ENCODE peak calls at places on chromosomes 12 and 14, in ten cellular contexts. One of them, this sample, is unnamed. For H3K9me3, the result is how much of the 10 kb centered on the place peaks cover.

GRCh38 chr12:78018146-78018910 is 187.6 kb downstream of the NAV3 start:
- DNase-seq in astrocyte: peak
- DNase-seq in left ventricle myocardium inferior: no peak
- DNase-seq in GM23248: no peak
- DNase-seq in heart right ventricle: no peak
- DNase-seq in IMR-90: peak
- DNase-seq in heart left ventricle: no peak
- DNase-seq in CD4-positive, CD25-positive, alpha-beta regulatory T cell: no peak
- DNase-seq in right lobe of liver: no peak
- DNase-seq in tibial nerve: no peak
- DNase-seq in this sample: no peak

GRCh38 chr12:23168459-23168858 is 543.5 kb downstream of the ETNK1 start:
- DNase-seq in astrocyte: no peak
- DNase-seq in left ventricle myocardium inferior: no peak
- DNase-seq in GM23248: no peak
- DNase-seq in heart right ventricle: no peak
- DNase-seq in IMR-90: no peak
- DNase-seq in heart left ventricle: no peak
- DNase-seq in CD4-positive, CD25-positive, alpha-beta regulatory T cell: no peak
- DNase-seq in right lobe of liver: no peak
- DNase-seq in tibial nerve: no peak
- DNase-seq in this sample: no peak

GRCh38 chr14:104725772-104726548 is 1.9 kb downstream of the ADSS1 start:
- DNase-seq in astrocyte: no peak
- DNase-seq in left ventricle myocardium inferior: no peak
- DNase-seq in GM23248: peak
- DNase-seq in heart right ventricle: no peak
- DNase-seq in IMR-90: no peak
- DNase-seq in heart left ventricle: no peak
- DNase-seq in CD4-positive, CD25-positive, alpha-beta regulatory T cell: no peak
- DNase-seq in right lobe of liver: no peak
- DNase-seq in tibial nerve: no peak
- DNase-seq in this sample: no peak

GRCh38 chr14:104594310-104595046 is 10.1 kb downstream of the TMEM179 start:
- DNase-seq in astrocyte: no peak
- DNase-seq in left ventricle myocardium inferior: peak
- DNase-seq in GM23248: no peak
- DNase-seq in heart right ventricle: no peak
- DNase-seq in IMR-90: no peak
- DNase-seq in heart left ventricle: peak
- DNase-seq in CD4-positive, CD25-positive, alpha-beta regulatory T cell: no peak
- DNase-seq in right lobe of liver: peak
- DNase-seq in tibial nerve: no peak
- DNase-seq in this sample: peak

GRCh38 chr12:105835505-105835904 is 303.2 kb downstream of the NUAK1 start:
- DNase-seq in astrocyte: no peak
- DNase-seq in left ventricle myocardium inferior: no peak
- DNase-seq in GM23248: no peak
- DNase-seq in heart right ventricle: no peak
- DNase-seq in IMR-90: no peak
- DNase-seq in heart left ventricle: no peak
- DNase-seq in CD4-positive, CD25-positive, alpha-beta regulatory T cell: no peak
- DNase-seq in right lobe of liver: no peak
- DNase-seq in tibial nerve: no peak
- DNase-seq in this sample: no peak

GRCh38 chr14:69983317-69983716 is 104.1 kb downstream of the SMOC1 start:
- DNase-seq in astrocyte: no peak
- DNase-seq in left ventricle myocardium inferior: no peak
- DNase-seq in GM23248: no peak
- DNase-seq in heart right ventricle: no peak
- DNase-seq in IMR-90: no peak
- DNase-seq in heart left ventricle: no peak
- DNase-seq in CD4-positive, CD25-positive, alpha-beta regulatory T cell: no peak
- DNase-seq in right lobe of liver: no peak
- DNase-seq in tibial nerve: no peak
- DNase-seq in this sample: no peak

GRCh38 chr12:113874999-113875561 is 91.0 kb downstream of the RBM19 start:
- DNase-seq in astrocyte: peak
- DNase-seq in left ventricle myocardium inferior: no peak
- DNase-seq in GM23248: peak
- DNase-seq in heart right ventricle: no peak
- DNase-seq in IMR-90: peak
- DNase-seq in heart left ventricle: no peak
- DNase-seq in CD4-positive, CD25-positive, alpha-beta regulatory T cell: no peak
- DNase-seq in right lobe of liver: no peak
- DNase-seq in tibial nerve: no peak
- DNase-seq in this sample: no peak

GRCh38 chr14:75826599-75826998 is 155.2 kb downstream of the TGFB3 start:
- DNase-seq in astrocyte: no peak
- DNase-seq in left ventricle myocardium inferior: no peak
- DNase-seq in GM23248: peak
- DNase-seq in heart right ventricle: no peak
- DNase-seq in IMR-90: peak
- DNase-seq in heart left ventricle: no peak
- DNase-seq in CD4-positive, CD25-positive, alpha-beta regulatory T cell: no peak
- DNase-seq in right lobe of liver: no peak
- DNase-seq in tibial nerve: no peak
- DNase-seq in this sample: no peak

GRCh38 chr14:80959448-80960006 is 4.1 kb downstream of the TSHR start:
- DNase-seq in astrocyte: no peak
- DNase-seq in left ventricle myocardium inferior: no peak
- DNase-seq in GM23248: no peak
- DNase-seq in heart right ventricle: no peak
- DNase-seq in IMR-90: no peak
- DNase-seq in heart left ventricle: no peak
- DNase-seq in CD4-positive, CD25-positive, alpha-beta regulatory T cell: peak
- DNase-seq in right lobe of liver: no peak
- DNase-seq in tibial nerve: no peak
- DNase-seq in this sample: no peak

GRCh38 chr12:54141534-54142475 is 47.0 kb downstream of the SMUG1 start:
- DNase-seq in astrocyte: peak
- DNase-seq in left ventricle myocardium inferior: no peak
- DNase-seq in GM23248: peak
- DNase-seq in heart right ventricle: no peak
- DNase-seq in IMR-90: no peak
- DNase-seq in heart left ventricle: no peak
- DNase-seq in CD4-positive, CD25-positive, alpha-beta regulatory T cell: no peak
- DNase-seq in right lobe of liver: no peak
- DNase-seq in tibial nerve: peak
- DNase-seq in this sample: no peak

GRCh38 chr12:70849265-70849960 is 71.1 kb downstream of the PTPRR start:
- DNase-seq in astrocyte: peak
- DNase-seq in left ventricle myocardium inferior: no peak
- DNase-seq in GM23248: peak
- DNase-seq in heart right ventricle: no peak
- DNase-seq in IMR-90: peak
- DNase-seq in heart left ventricle: no peak
- DNase-seq in CD4-positive, CD25-positive, alpha-beta regulatory T cell: no peak
- DNase-seq in right lobe of liver: no peak
- DNase-seq in tibial nerve: no peak
- DNase-seq in this sample: no peak

GRCh38 chr12:6950944-6951540 is at the start of gene PTPN6:
- DNase-seq in astrocyte: no peak
- DNase-seq in left ventricle myocardium inferior: peak
- DNase-seq in GM23248: no peak
- DNase-seq in heart right ventricle: peak
- DNase-seq in IMR-90: no peak
- DNase-seq in heart left ventricle: peak
- DNase-seq in CD4-positive, CD25-positive, alpha-beta regulatory T cell: no peak
- DNase-seq in right lobe of liver: peak
- DNase-seq in tibial nerve: no peak
- DNase-seq in this sample: peak

GRCh38 chr12:8687846-8688601 is 9.8 kb upstream of the RIMKLB start:
- DNase-seq in astrocyte: peak
- DNase-seq in left ventricle myocardium inferior: no peak
- DNase-seq in GM23248: peak
- DNase-seq in heart right ventricle: no peak
- DNase-seq in IMR-90: peak
- DNase-seq in heart left ventricle: peak
- DNase-seq in CD4-positive, CD25-positive, alpha-beta regulatory T cell: no peak
- DNase-seq in right lobe of liver: no peak
- DNase-seq in tibial nerve: peak
- DNase-seq in this sample: no peak

GRCh38 chr14:22837750-22838538 is 1.6 kb downstream of the MMP14 start:
- DNase-seq in astrocyte: peak
- DNase-seq in left ventricle myocardium inferior: peak
- DNase-seq in GM23248: peak
- DNase-seq in heart right ventricle: peak
- DNase-seq in IMR-90: peak
- DNase-seq in heart left ventricle: peak
- DNase-seq in CD4-positive, CD25-positive, alpha-beta regulatory T cell: no peak
- DNase-seq in right lobe of liver: peak
- DNase-seq in tibial nerve: peak
- DNase-seq in this sample: no peak

GRCh38 chr12:64625243-64626077 is 15.2 kb downstream of the RASSF3 start:
- DNase-seq in astrocyte: peak
- DNase-seq in left ventricle myocardium inferior: peak
- DNase-seq in GM23248: peak
- DNase-seq in heart right ventricle: peak
- DNase-seq in IMR-90: peak
- DNase-seq in heart left ventricle: peak
- DNase-seq in CD4-positive, CD25-positive, alpha-beta regulatory T cell: no peak
- DNase-seq in right lobe of liver: no peak
- DNase-seq in tibial nerve: peak
- DNase-seq in this sample: no peak

GRCh38 chr14:85037411-85037810 is 492.5 kb upstream of the FLRT2 start:
- DNase-seq in astrocyte: no peak
- DNase-seq in left ventricle myocardium inferior: no peak
- DNase-seq in GM23248: peak
- DNase-seq in heart right ventricle: no peak
- DNase-seq in IMR-90: no peak
- DNase-seq in heart left ventricle: no peak
- DNase-seq in CD4-positive, CD25-positive, alpha-beta regulatory T cell: no peak
- DNase-seq in right lobe of liver: no peak
- DNase-seq in tibial nerve: no peak
- DNase-seq in this sample: no peak

DNA sequence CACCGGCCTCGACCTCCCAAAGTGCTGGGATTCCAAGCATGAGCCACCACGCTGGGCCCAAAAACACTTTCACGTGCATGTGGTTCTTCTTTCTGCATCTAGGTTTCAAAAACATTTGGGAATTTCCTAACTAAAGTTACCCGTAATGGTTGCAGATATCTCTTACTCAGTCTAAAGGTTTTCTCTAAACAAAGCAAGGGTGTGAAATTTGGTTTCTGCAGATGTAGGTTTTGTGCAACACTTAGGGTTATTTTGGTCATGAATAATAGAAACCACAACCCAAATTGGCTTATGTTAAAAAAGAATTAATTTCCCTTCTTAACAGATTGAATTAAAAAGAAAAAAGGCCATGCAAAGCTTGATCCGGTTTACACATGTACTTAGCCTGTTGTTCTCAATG is 491.4 kb upstream of the FLRT2 start:
- DNase-seq in astrocyte: no peak
- DNase-seq in left ventricle myocardium inferior: no peak
- DNase-seq in GM23248: no peak
- DNase-seq in heart right ventricle: no peak
- DNase-seq in IMR-90: no peak
- DNase-seq in heart left ventricle: no peak
- DNase-seq in CD4-positive, CD25-positive, alpha-beta regulatory T cell: no peak
- DNase-seq in right lobe of liver: no peak
- DNase-seq in tibial nerve: no peak
- DNase-seq in this sample: no peak
- H3K9me3 ChIP-seq in astrocyte: under half
- H3K9me3 ChIP-seq in left ventricle myocardium inferior: under half
- H3K9me3 ChIP-seq in GM23248: under half
- H3K9me3 ChIP-seq in heart right ventricle: under half
- H3K9me3 ChIP-seq in IMR-90: under half
- H3K9me3 ChIP-seq in heart left ventricle: under half
- H3K9me3 ChIP-seq in CD4-positive, CD25-positive, alpha-beta regulatory T cell: under half
- H3K9me3 ChIP-seq in right lobe of liver: under half
- H3K9me3 ChIP-seq in tibial nerve: under half
- H3K9me3 ChIP-seq in this sample: under half

DNA sequence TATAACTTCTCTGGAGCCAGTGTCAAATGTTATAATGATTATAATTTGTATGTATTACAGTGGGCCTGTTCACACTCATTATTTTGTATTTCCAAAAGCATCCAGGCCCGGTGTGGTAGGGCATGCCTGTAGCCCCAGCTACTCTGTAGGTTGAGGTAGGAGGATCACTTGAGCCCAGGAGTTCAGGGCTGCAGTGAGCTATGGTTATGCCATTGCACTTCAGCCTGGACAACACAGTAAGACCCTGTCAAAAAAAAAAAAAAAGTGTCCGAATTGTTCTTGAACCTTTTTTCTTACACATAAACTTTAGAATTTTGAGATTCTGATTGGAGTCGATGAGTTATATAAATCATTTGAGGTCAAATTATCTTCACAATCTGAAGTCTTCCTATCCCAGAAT is 1.0 kb downstream of the ZNF84 start:
- DNase-seq in astrocyte: no peak
- DNase-seq in left ventricle myocardium inferior: no peak
- DNase-seq in GM23248: peak
- DNase-seq in heart right ventricle: no peak
- DNase-seq in IMR-90: no peak
- DNase-seq in heart left ventricle: no peak
- DNase-seq in CD4-positive, CD25-positive, alpha-beta regulatory T cell: no peak
- DNase-seq in right lobe of liver: no peak
- DNase-seq in tibial nerve: no peak
- DNase-seq in this sample: no peak
- H3K9me3 ChIP-seq in astrocyte: under half
- H3K9me3 ChIP-seq in left ventricle myocardium inferior: half or more
- H3K9me3 ChIP-seq in GM23248: under half
- H3K9me3 ChIP-seq in heart right ventricle: under half
- H3K9me3 ChIP-seq in IMR-90: under half
- H3K9me3 ChIP-seq in heart left ventricle: under half
- H3K9me3 ChIP-seq in CD4-positive, CD25-positive, alpha-beta regulatory T cell: half or more
- H3K9me3 ChIP-seq in right lobe of liver: under half
- H3K9me3 ChIP-seq in tibial nerve: under half
- H3K9me3 ChIP-seq in this sample: under half

DNA sequence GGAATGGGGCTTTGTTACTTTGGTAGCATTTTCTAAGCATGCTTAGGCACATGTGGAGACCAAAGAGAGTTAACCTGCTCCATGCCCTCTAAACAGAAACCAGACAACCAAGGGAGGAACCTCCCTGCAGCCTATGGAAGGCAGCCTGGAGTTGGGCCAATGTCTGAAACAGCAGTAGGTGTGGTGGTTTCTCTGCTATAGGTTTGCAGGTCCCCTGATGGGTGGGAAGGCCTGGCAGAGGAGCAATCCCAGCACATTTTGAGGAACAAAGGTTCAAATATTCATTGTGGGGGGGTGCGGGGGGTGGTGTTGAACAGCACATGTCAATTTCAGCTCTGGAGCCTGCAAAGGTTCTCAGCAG is 65.4 kb downstream of the DACT1 start:
- DNase-seq in astrocyte: no peak
- DNase-seq in left ventricle myocardium inferior: no peak
- DNase-seq in GM23248: no peak
- DNase-seq in heart right ventricle: no peak
- DNase-seq in IMR-90: no peak
- DNase-seq in heart left ventricle: no peak
- DNase-seq in CD4-positive, CD25-positive, alpha-beta regulatory T cell: no peak
- DNase-seq in right lobe of liver: no peak
- DNase-seq in tibial nerve: no peak
- DNase-seq in this sample: no peak
- H3K9me3 ChIP-seq in astrocyte: under half
- H3K9me3 ChIP-seq in left ventricle myocardium inferior: under half
- H3K9me3 ChIP-seq in GM23248: under half
- H3K9me3 ChIP-seq in heart right ventricle: under half
- H3K9me3 ChIP-seq in IMR-90: under half
- H3K9me3 ChIP-seq in heart left ventricle: under half
- H3K9me3 ChIP-seq in CD4-positive, CD25-positive, alpha-beta regulatory T cell: under half
- H3K9me3 ChIP-seq in right lobe of liver: under half
- H3K9me3 ChIP-seq in tibial nerve: under half
- H3K9me3 ChIP-seq in this sample: under half

GRCh38 chr12:38154096-38155019 is 162.2 kb upstream of the ALG10B start:
- DNase-seq in astrocyte: no peak
- DNase-seq in left ventricle myocardium inferior: no peak
- DNase-seq in GM23248: no peak
- DNase-seq in heart right ventricle: no peak
- DNase-seq in IMR-90: no peak
- DNase-seq in heart left ventricle: no peak
- DNase-seq in CD4-positive, CD25-positive, alpha-beta regulatory T cell: no peak
- DNase-seq in right lobe of liver: no peak
- DNase-seq in tibial nerve: no peak
- DNase-seq in this sample: no peak
- H3K9me3 ChIP-seq in astrocyte: under half
- H3K9me3 ChIP-seq in left ventricle myocardium inferior: under half
- H3K9me3 ChIP-seq in GM23248: under half
- H3K9me3 ChIP-seq in heart right ventricle: under half
- H3K9me3 ChIP-seq in IMR-90: half or more
- H3K9me3 ChIP-seq in heart left ventricle: under half
- H3K9me3 ChIP-seq in CD4-positive, CD25-positive, alpha-beta regulatory T cell: under half
- H3K9me3 ChIP-seq in right lobe of liver: under half
- H3K9me3 ChIP-seq in tibial nerve: under half
- H3K9me3 ChIP-seq in this sample: under half